ENCODE peak calls at places on chromosomes 16 and 17, in seven cellular contexts. Y is fibroblast of the conjunctiva; F is non-pigmented ciliary epithelial cell; K is GM13977; H is CD8-positive, alpha-beta T cell; L is body of pancreas; U is A172. V is an unnamed sample.

GRCh38 chr16:17448640-17449638 is 21.8 kb downstream of the XYLT1 start:
- DNase-seq in Y (no peak), F (no peak), K (peak; percentile 42), H (no peak), L (peak; percentile 48), U (no peak), V (no peak)

GRCh38 chr17:78175643-78175981 is 7.2 kb downstream of the SYNGR2 start:
- DNase-seq in Y (no peak), F (no peak), K (no peak), H (no peak), L (no peak), U (no peak), V (no peak)

GRCh38 chr17:444879-445454 is 92.4 kb upstream of the RPH3AL start:
- DNase-seq in Y (no peak), F (no peak), K (no peak), H (no peak), L (no peak), U (no peak), V (no peak)

GRCh38 chr16:12703935-12704334 is 99.8 kb downstream of the CPPED1 start:
- DNase-seq in Y (no peak), F (no peak), K (no peak), H (no peak), L (no peak), U (peak; percentile 73), V (no peak)

GRCh38 chr17:17737938-17738894 is 57.0 kb downstream of the RAI1 start:
- DNase-seq in Y (no peak), F (no peak), K (no peak), H (no peak), L (peak; percentile 67), U (peak; percentile 66), V (peak; percentile 57)

GRCh38 chr17:42536372-42537155 is 523 bp downstream of the NAGLU start:
- DNase-seq in Y (peak; percentile 66), F (no peak), K (peak; percentile 95), H (peak; percentile 54), L (peak; percentile 93), U (peak; percentile 83), V (peak; percentile 78)

GRCh38 chr17:1649116-1649843 is 386 bp downstream of the RILP start:
- DNase-seq in Y (peak; percentile 79), F (no peak), K (peak; percentile 88), H (peak; percentile 61), L (peak; percentile 93), U (peak; percentile 78), V (peak; percentile 80)

GRCh38 chr16:1108299-1109252 is 12.5 kb upstream of the C1QTNF8 start:
- DNase-seq in Y (no peak), F (no peak), K (no peak), H (no peak), L (peak; percentile 90), U (peak; percentile 76), V (no peak)

GRCh38 chr17:80491478-80492342 is 15.3 kb upstream of the NPTX1 start:
- DNase-seq in Y (no peak), F (no peak), K (no peak), H (no peak), L (no peak), U (no peak), V (no peak)

GRCh38 chr16:72658888-72659717 is 388.8 kb downstream of the ZFHX3 start:
- DNase-seq in Y (no peak), F (peak; percentile 35), K (no peak), H (no peak), L (no peak), U (no peak), V (no peak)

GRCh38 chr16:19872935-19873334 is 11.7 kb downstream of the GPRC5B start:
- DNase-seq in Y (no peak), F (no peak), K (no peak), H (no peak), L (no peak), U (no peak), V (no peak)

GRCh38 chr17:28937044-28937729 is 14.1 kb downstream of the PHF12 start:
- DNase-seq in Y (no peak), F (no peak), K (no peak), H (no peak), L (peak; percentile 44), U (no peak), V (no peak)

GRCh38 chr16:79762217-79762616 is 161.7 kb upstream of the MAF start:
- DNase-seq in Y (no peak), F (no peak), K (no peak), H (no peak), L (no peak), U (no peak), V (no peak)

GRCh38 chr17:3613139-3613538 is 3.9 kb upstream of the TRPV1 start:
- DNase-seq in Y (no peak), F (no peak), K (no peak), H (no peak), L (no peak), U (no peak), V (no peak)

GRCh38 chr16:67092227-67092626 is 17.5 kb upstream of the PHAF1 start:
- DNase-seq in Y (no peak), F (no peak), K (no peak), H (no peak), L (no peak), U (no peak), V (no peak)

GRCh38 chr17:58276423-58276822 is 4.3 kb downstream of the MPO start:
- DNase-seq in Y (no peak), F (no peak), K (no peak), H (no peak), L (no peak), U (no peak), V (no peak)

GRCh38 chr17:45770632-45771472 is 13.3 kb upstream of the CRHR1 start:
- DNase-seq in Y (no peak), F (no peak), K (no peak), H (no peak), L (no peak), U (no peak), V (no peak)

GRCh38 chr16:56311208-56312027 is 113.9 kb downstream of the AMFR start:
- DNase-seq in Y (no peak), F (no peak), K (no peak), H (no peak), L (no peak), U (no peak), V (no peak)

GRCh38 chr16:87061521-87061920 is 255.7 kb downstream of the C16orf95 start:
- DNase-seq in Y (no peak), F (no peak), K (no peak), H (no peak), L (no peak), U (no peak), V (no peak)

GRCh38 chr16:4293822-4294457 is 21.1 kb upstream of the TFAP4 start:
- DNase-seq in Y (peak; percentile 69), F (no peak), K (no peak), H (no peak), L (peak; percentile 66), U (peak; percentile 78), V (peak; percentile 71)

GRCh38 chr16:84483882-84484565 is 20.4 kb downstream of the MEAK7 start:
- DNase-seq in Y (no peak), F (no peak), K (no peak), H (no peak), L (no peak), U (no peak), V (no peak)

GRCh38 chr17:73165616-73166404 is 1.0 kb downstream of the SSTR2 start:
- DNase-seq in Y (no peak), F (no peak), K (no peak), H (no peak), L (no peak), U (no peak), V (no peak)

GRCh38 chr17:74386397-74386796 is 19.1 kb downstream of the GPR142 start:
- DNase-seq in Y (no peak), F (no peak), K (no peak), H (no peak), L (no peak), U (peak; percentile 58), V (no peak)

GRCh38 chr17:42101513-42102292 is 3.4 kb upstream of the ZNF385C start:
- DNase-seq in Y (peak; percentile 48), F (peak; percentile 22), K (peak; percentile 87), H (peak; percentile 47), L (peak; percentile 76), U (peak; percentile 60), V (peak; percentile 34)

GRCh38 chr17:47846741-47847340 is 4.1 kb downstream of the SP6 start:
- DNase-seq in Y (no peak), F (no peak), K (no peak), H (no peak), L (no peak), U (no peak), V (no peak)

GRCh38 chr16:23534868-23535860 is 22.0 kb downstream of the EARS2 start:
- DNase-seq in Y (no peak), F (no peak), K (no peak), H (no peak), L (no peak), U (no peak), V (no peak)

GRCh38 chr17:38464723-38465419 is 36.6 kb downstream of the ARHGAP23 start:
- DNase-seq in Y (peak; percentile 91), F (peak; percentile 59), K (peak; percentile 6), H (no peak), L (peak; percentile 64), U (peak; percentile 97), V (peak; percentile 87)

GRCh38 chr17:78759203-78759968 is 22.7 kb downstream of the CYTH1 start:
- DNase-seq in Y (peak; percentile 37), F (no peak), K (no peak), H (peak; percentile 68), L (peak; percentile 81), U (no peak), V (no peak)

GRCh38 chr17:28741358-28742349 is 2.2 kb upstream of the TRAF4 start:
- DNase-seq in Y (no peak), F (no peak), K (no peak), H (no peak), L (no peak), U (no peak), V (no peak)

GRCh38 chr17:75147878-75148546 is 6.3 kb downstream of the JPT1 start:
- DNase-seq in Y (no peak), F (no peak), K (no peak), H (no peak), L (no peak), U (no peak), V (peak; percentile 42)

GRCh38 chr17:3735515-3735914 is 11.8 kb downstream of the HASPIN start:
- DNase-seq in Y (no peak), F (no peak), K (no peak), H (no peak), L (no peak), U (no peak), V (no peak)

GRCh38 chr17:74394977-74395376 is 27.7 kb downstream of the GPR142 start:
- DNase-seq in Y (no peak), F (no peak), K (no peak), H (no peak), L (peak; percentile 73), U (no peak), V (no peak)

GRCh38 chr16:12120331-12120981 is 143.9 kb downstream of the SNX29 start:
- DNase-seq in Y (peak; percentile 14), F (no peak), K (no peak), H (no peak), L (no peak), U (no peak), V (no peak)

V was measured in Caki2.